ENCODE peak calls at places on chromosomes 3 and 15, in nine cellular contexts. One of them, this sample, is unnamed. For H3K27me3, the result is how much of the 10 kb centered on the place peaks cover.

GRCh38 chr3:31405515-31405914 is 127.2 kb upstream of the STT3B start:
- DNase-seq in body of pancreas: no peak
- DNase-seq in pancreas: no peak
- DNase-seq in ovary: no peak
- DNase-seq in BJ: no peak
- DNase-seq in GM06990: no peak
- DNase-seq in aorta: no peak
- DNase-seq in naive thymus-derived CD4-positive, alpha-beta T cell: no peak
- DNase-seq in cardiac muscle cell: no peak
- DNase-seq in this sample: no peak

GRCh38 chr3:126287536-126288181 is 69.5 kb downstream of the KLF15 start:
- DNase-seq in body of pancreas: peak
- DNase-seq in pancreas: peak
- DNase-seq in ovary: peak
- DNase-seq in BJ: no peak
- DNase-seq in GM06990: no peak
- DNase-seq in aorta: peak
- DNase-seq in naive thymus-derived CD4-positive, alpha-beta T cell: no peak
- DNase-seq in cardiac muscle cell: peak
- DNase-seq in this sample: no peak

GRCh38 chr15:65561934-65562333 is 31.7 kb downstream of the HACD3 start:
- DNase-seq in body of pancreas: no peak
- DNase-seq in pancreas: no peak
- DNase-seq in ovary: no peak
- DNase-seq in BJ: no peak
- DNase-seq in GM06990: no peak
- DNase-seq in aorta: no peak
- DNase-seq in naive thymus-derived CD4-positive, alpha-beta T cell: no peak
- DNase-seq in cardiac muscle cell: no peak
- DNase-seq in this sample: no peak

GRCh38 chr3:181431743-181432142 is 280.0 kb upstream of the SOX2 start:
- DNase-seq in body of pancreas: no peak
- DNase-seq in pancreas: no peak
- DNase-seq in ovary: no peak
- DNase-seq in BJ: no peak
- DNase-seq in GM06990: no peak
- DNase-seq in aorta: no peak
- DNase-seq in naive thymus-derived CD4-positive, alpha-beta T cell: no peak
- DNase-seq in cardiac muscle cell: no peak
- DNase-seq in this sample: no peak

GRCh38 chr3:197305854-197306253 is 7.4 kb upstream of the DLG1 start:
- DNase-seq in body of pancreas: no peak
- DNase-seq in pancreas: no peak
- DNase-seq in ovary: no peak
- DNase-seq in BJ: peak
- DNase-seq in GM06990: peak
- DNase-seq in aorta: no peak
- DNase-seq in naive thymus-derived CD4-positive, alpha-beta T cell: no peak
- DNase-seq in cardiac muscle cell: no peak
- DNase-seq in this sample: no peak

GRCh38 chr3:98784666-98785600 is 21.8 kb downstream of the ST3GAL6 start:
- DNase-seq in body of pancreas: no peak
- DNase-seq in pancreas: no peak
- DNase-seq in ovary: no peak
- DNase-seq in BJ: peak
- DNase-seq in GM06990: no peak
- DNase-seq in aorta: no peak
- DNase-seq in naive thymus-derived CD4-positive, alpha-beta T cell: no peak
- DNase-seq in cardiac muscle cell: no peak
- DNase-seq in this sample: no peak

GRCh38 chr15:66566963-66567531 is 1.2 kb upstream of the LCTL start:
- DNase-seq in body of pancreas: peak
- DNase-seq in pancreas: no peak
- DNase-seq in ovary: peak
- DNase-seq in BJ: no peak
- DNase-seq in GM06990: peak
- DNase-seq in aorta: peak
- DNase-seq in naive thymus-derived CD4-positive, alpha-beta T cell: peak
- DNase-seq in cardiac muscle cell: peak
- DNase-seq in this sample: peak

GRCh38 chr3:54426431-54426830 is 304.1 kb downstream of the CACNA2D3 start:
- DNase-seq in body of pancreas: no peak
- DNase-seq in pancreas: no peak
- DNase-seq in ovary: no peak
- DNase-seq in BJ: no peak
- DNase-seq in GM06990: no peak
- DNase-seq in aorta: no peak
- DNase-seq in naive thymus-derived CD4-positive, alpha-beta T cell: no peak
- DNase-seq in cardiac muscle cell: no peak
- DNase-seq in this sample: no peak

GRCh38 chr3:168424059-168424765 is 328.5 kb upstream of the GOLIM4 start:
- DNase-seq in body of pancreas: no peak
- DNase-seq in pancreas: no peak
- DNase-seq in ovary: no peak
- DNase-seq in BJ: peak
- DNase-seq in GM06990: no peak
- DNase-seq in aorta: no peak
- DNase-seq in naive thymus-derived CD4-positive, alpha-beta T cell: no peak
- DNase-seq in cardiac muscle cell: no peak
- DNase-seq in this sample: no peak

DNA sequence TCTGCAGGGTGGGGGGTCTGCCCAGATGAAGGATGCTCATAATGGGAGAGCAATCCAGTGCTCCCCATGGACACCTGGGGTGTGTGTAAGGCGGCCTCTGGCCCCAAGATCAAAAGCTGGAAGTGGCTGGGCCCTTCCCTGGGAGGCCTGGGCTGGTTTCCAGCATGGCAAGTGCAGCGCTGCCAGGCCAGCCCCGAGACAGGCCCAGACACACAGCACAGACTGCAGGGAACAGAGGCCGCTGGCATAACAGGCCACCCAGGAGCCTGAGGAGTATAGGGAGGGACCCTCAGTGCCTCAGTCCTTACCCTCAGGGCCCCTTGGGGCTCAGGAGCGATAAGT is 10.0 kb downstream of the ITPKA start:
- DNase-seq in body of pancreas: no peak
- DNase-seq in pancreas: no peak
- DNase-seq in ovary: no peak
- DNase-seq in BJ: no peak
- DNase-seq in GM06990: no peak
- DNase-seq in aorta: no peak
- DNase-seq in naive thymus-derived CD4-positive, alpha-beta T cell: no peak
- DNase-seq in cardiac muscle cell: no peak
- DNase-seq in this sample: no peak
- H3K27me3 ChIP-seq in body of pancreas: under half
- H3K27me3 ChIP-seq in pancreas: under half
- H3K27me3 ChIP-seq in ovary: under half
- H3K27me3 ChIP-seq in BJ: under half
- H3K27me3 ChIP-seq in GM06990: under half
- H3K27me3 ChIP-seq in aorta: under half
- H3K27me3 ChIP-seq in naive thymus-derived CD4-positive, alpha-beta T cell: under half
- H3K27me3 ChIP-seq in cardiac muscle cell: half or more
- H3K27me3 ChIP-seq in this sample: under half

GRCh38 chr15:89367485-89368451 is 33.1 kb upstream of the POLG start:
- DNase-seq in body of pancreas: no peak
- DNase-seq in pancreas: no peak
- DNase-seq in ovary: no peak
- DNase-seq in BJ: no peak
- DNase-seq in GM06990: no peak
- DNase-seq in aorta: peak
- DNase-seq in naive thymus-derived CD4-positive, alpha-beta T cell: no peak
- DNase-seq in cardiac muscle cell: no peak
- DNase-seq in this sample: no peak
- H3K27me3 ChIP-seq in body of pancreas: under half
- H3K27me3 ChIP-seq in pancreas: half or more
- H3K27me3 ChIP-seq in ovary: under half
- H3K27me3 ChIP-seq in BJ: half or more
- H3K27me3 ChIP-seq in GM06990: under half
- H3K27me3 ChIP-seq in aorta: under half
- H3K27me3 ChIP-seq in naive thymus-derived CD4-positive, alpha-beta T cell: under half
- H3K27me3 ChIP-seq in cardiac muscle cell: half or more
- H3K27me3 ChIP-seq in this sample: half or more

GRCh38 chr3:101127991-101128390 is 134.8 kb upstream of the ABI3BP start:
- DNase-seq in body of pancreas: no peak
- DNase-seq in pancreas: no peak
- DNase-seq in ovary: no peak
- DNase-seq in BJ: no peak
- DNase-seq in GM06990: no peak
- DNase-seq in aorta: no peak
- DNase-seq in naive thymus-derived CD4-positive, alpha-beta T cell: no peak
- DNase-seq in cardiac muscle cell: no peak
- DNase-seq in this sample: no peak

GRCh38 chr3:101120039-101120438 is 126.8 kb upstream of the ABI3BP start:
- DNase-seq in body of pancreas: no peak
- DNase-seq in pancreas: no peak
- DNase-seq in ovary: no peak
- DNase-seq in BJ: no peak
- DNase-seq in GM06990: no peak
- DNase-seq in aorta: no peak
- DNase-seq in naive thymus-derived CD4-positive, alpha-beta T cell: no peak
- DNase-seq in cardiac muscle cell: no peak
- DNase-seq in this sample: no peak

GRCh38 chr3:101123084-101123483 is 129.9 kb upstream of the ABI3BP start:
- DNase-seq in body of pancreas: no peak
- DNase-seq in pancreas: no peak
- DNase-seq in ovary: no peak
- DNase-seq in BJ: no peak
- DNase-seq in GM06990: no peak
- DNase-seq in aorta: no peak
- DNase-seq in naive thymus-derived CD4-positive, alpha-beta T cell: no peak
- DNase-seq in cardiac muscle cell: no peak
- DNase-seq in this sample: no peak

GRCh38 chr3:101122678-101123077 is 129.5 kb upstream of the ABI3BP start:
- DNase-seq in body of pancreas: no peak
- DNase-seq in pancreas: no peak
- DNase-seq in ovary: no peak
- DNase-seq in BJ: no peak
- DNase-seq in GM06990: no peak
- DNase-seq in aorta: no peak
- DNase-seq in naive thymus-derived CD4-positive, alpha-beta T cell: no peak
- DNase-seq in cardiac muscle cell: no peak
- DNase-seq in this sample: peak

GRCh38 chr3:101124125-101124524 is 130.9 kb upstream of the ABI3BP start:
- DNase-seq in body of pancreas: no peak
- DNase-seq in pancreas: no peak
- DNase-seq in ovary: no peak
- DNase-seq in BJ: no peak
- DNase-seq in GM06990: no peak
- DNase-seq in aorta: no peak
- DNase-seq in naive thymus-derived CD4-positive, alpha-beta T cell: no peak
- DNase-seq in cardiac muscle cell: no peak
- DNase-seq in this sample: no peak
- H3K27me3 ChIP-seq in body of pancreas: under half
- H3K27me3 ChIP-seq in pancreas: under half
- H3K27me3 ChIP-seq in ovary: under half
- H3K27me3 ChIP-seq in BJ: under half
- H3K27me3 ChIP-seq in GM06990: under half
- H3K27me3 ChIP-seq in aorta: under half
- H3K27me3 ChIP-seq in naive thymus-derived CD4-positive, alpha-beta T cell: under half
- H3K27me3 ChIP-seq in cardiac muscle cell: under half
- H3K27me3 ChIP-seq in this sample: under half

GRCh38 chr15:60673156-60673555 is 194.2 kb upstream of the ICE2 start:
- DNase-seq in body of pancreas: no peak
- DNase-seq in pancreas: no peak
- DNase-seq in ovary: no peak
- DNase-seq in BJ: no peak
- DNase-seq in GM06990: no peak
- DNase-seq in aorta: no peak
- DNase-seq in naive thymus-derived CD4-positive, alpha-beta T cell: no peak
- DNase-seq in cardiac muscle cell: no peak
- DNase-seq in this sample: no peak

GRCh38 chr15:60672400-60672799 is 193.5 kb upstream of the ICE2 start:
- DNase-seq in body of pancreas: no peak
- DNase-seq in pancreas: no peak
- DNase-seq in ovary: no peak
- DNase-seq in BJ: no peak
- DNase-seq in GM06990: no peak
- DNase-seq in aorta: no peak
- DNase-seq in naive thymus-derived CD4-positive, alpha-beta T cell: no peak
- DNase-seq in cardiac muscle cell: no peak
- DNase-seq in this sample: no peak

GRCh38 chr15:60674704-60675405 is 195.9 kb upstream of the ICE2 start:
- DNase-seq in body of pancreas: no peak
- DNase-seq in pancreas: no peak
- DNase-seq in ovary: no peak
- DNase-seq in BJ: no peak
- DNase-seq in GM06990: no peak
- DNase-seq in aorta: no peak
- DNase-seq in naive thymus-derived CD4-positive, alpha-beta T cell: no peak
- DNase-seq in cardiac muscle cell: no peak
- DNase-seq in this sample: no peak

GRCh38 chr15:60675763-60676162 is 196.8 kb upstream of the ICE2 start:
- DNase-seq in body of pancreas: no peak
- DNase-seq in pancreas: no peak
- DNase-seq in ovary: no peak
- DNase-seq in BJ: no peak
- DNase-seq in GM06990: no peak
- DNase-seq in aorta: no peak
- DNase-seq in naive thymus-derived CD4-positive, alpha-beta T cell: no peak
- DNase-seq in cardiac muscle cell: no peak
- DNase-seq in this sample: no peak

GRCh38 chr15:60673918-60674558 is 195.1 kb upstream of the ICE2 start:
- DNase-seq in body of pancreas: peak
- DNase-seq in pancreas: no peak
- DNase-seq in ovary: no peak
- DNase-seq in BJ: peak
- DNase-seq in GM06990: no peak
- DNase-seq in aorta: peak
- DNase-seq in naive thymus-derived CD4-positive, alpha-beta T cell: no peak
- DNase-seq in cardiac muscle cell: no peak
- DNase-seq in this sample: peak
- H3K27me3 ChIP-seq in body of pancreas: under half
- H3K27me3 ChIP-seq in pancreas: under half
- H3K27me3 ChIP-seq in ovary: under half
- H3K27me3 ChIP-seq in BJ: under half
- H3K27me3 ChIP-seq in GM06990: under half
- H3K27me3 ChIP-seq in aorta: under half
- H3K27me3 ChIP-seq in naive thymus-derived CD4-positive, alpha-beta T cell: under half
- H3K27me3 ChIP-seq in cardiac muscle cell: under half
- H3K27me3 ChIP-seq in this sample: under half

DNA sequence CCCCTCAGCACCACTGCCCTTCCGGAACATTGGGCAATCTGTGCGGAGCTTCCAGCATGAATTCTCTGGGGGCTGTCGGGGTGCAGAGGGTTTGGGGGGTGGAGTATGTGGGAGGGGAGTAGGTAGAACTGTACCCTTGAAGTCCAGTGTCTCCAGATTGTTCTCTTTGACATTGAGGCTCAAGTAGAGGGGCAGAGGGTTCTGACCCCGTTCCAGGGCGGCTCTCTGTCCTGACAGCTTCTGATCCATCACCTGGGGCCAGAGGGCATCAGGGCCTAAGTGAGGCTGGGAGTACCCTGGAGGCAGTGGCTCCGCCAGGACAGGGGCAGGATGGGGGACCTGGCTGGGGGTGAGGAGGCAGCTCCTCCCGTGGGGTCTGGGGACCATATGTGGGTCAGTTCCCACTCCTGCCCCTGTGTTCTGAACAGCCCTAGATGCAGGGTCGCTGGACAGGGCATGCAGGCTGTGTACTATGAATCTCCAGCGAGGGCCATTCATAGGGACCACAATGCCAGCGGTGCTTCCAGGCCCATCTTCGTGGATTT is 22.1 kb downstream of the PLA2G4D start:
- DNase-seq in body of pancreas: no peak
- DNase-seq in pancreas: no peak
- DNase-seq in ovary: no peak
- DNase-seq in BJ: no peak
- DNase-seq in GM06990: no peak
- DNase-seq in aorta: no peak
- DNase-seq in naive thymus-derived CD4-positive, alpha-beta T cell: no peak
- DNase-seq in cardiac muscle cell: no peak
- DNase-seq in this sample: peak
- H3K27me3 ChIP-seq in body of pancreas: under half
- H3K27me3 ChIP-seq in pancreas: under half
- H3K27me3 ChIP-seq in ovary: under half
- H3K27me3 ChIP-seq in BJ: under half
- H3K27me3 ChIP-seq in GM06990: under half
- H3K27me3 ChIP-seq in aorta: under half
- H3K27me3 ChIP-seq in naive thymus-derived CD4-positive, alpha-beta T cell: under half
- H3K27me3 ChIP-seq in cardiac muscle cell: under half
- H3K27me3 ChIP-seq in this sample: under half